ENCODE peak calls at places on chromosomes 11 and 22, in ten cellular contexts. One of them, this sample, is unnamed.

GRCh38 chr11:128621491-128622136 is 34.3 kb upstream of the ETS1 start:
- DNase-seq in activated CD4-positive, alpha-beta T cell treated with anti-CD3 and anti-CD28 coated beads for 4 hours: no peak
- DNase-seq in MM.1S: no peak
- DNase-seq in NCI-H1436: no peak
- DNase-seq in neuronal stem cell: no peak
- DNase-seq in kidney tubule cell: peak
- DNase-seq in frontal cortex: no peak
- DNase-seq in nucleus accumbens: no peak
- DNase-seq in EH: peak
- DNase-seq in hepatic stellate cell: peak
- DNase-seq in this sample: no peak

GRCh38 chr11:11243790-11244469 is 109.1 kb downstream of the CSNK2A3 start:
- DNase-seq in frontal cortex: no peak
- DNase-seq in neuronal stem cell: peak
- DNase-seq in nucleus accumbens: no peak
- DNase-seq in NCI-H1436: peak
- DNase-seq in EH: peak
- DNase-seq in kidney tubule cell: peak
- DNase-seq in hepatic stellate cell: no peak
- DNase-seq in MM.1S: no peak
- DNase-seq in activated CD4-positive, alpha-beta T cell treated with anti-CD3 and anti-CD28 coated beads for 4 hours: peak
- DNase-seq in this sample: no peak

GRCh38 chr22:50731811-50732624 is 6.0 kb upstream of the ACR start:
- DNase-seq in nucleus accumbens: peak
- DNase-seq in NCI-H1436: peak
- DNase-seq in frontal cortex: peak
- DNase-seq in hepatic stellate cell: peak
- DNase-seq in neuronal stem cell: no peak
- DNase-seq in kidney tubule cell: peak
- DNase-seq in activated CD4-positive, alpha-beta T cell treated with anti-CD3 and anti-CD28 coated beads for 4 hours: peak
- DNase-seq in EH: peak
- DNase-seq in MM.1S: peak
- DNase-seq in this sample: peak

GRCh38 chr11:65316979-65317786 is 2.5 kb downstream of the CDC42EP2 start:
- DNase-seq in NCI-H1436: no peak
- DNase-seq in nucleus accumbens: no peak
- DNase-seq in frontal cortex: no peak
- DNase-seq in EH: peak
- DNase-seq in kidney tubule cell: peak
- DNase-seq in neuronal stem cell: no peak
- DNase-seq in hepatic stellate cell: no peak
- DNase-seq in MM.1S: no peak
- DNase-seq in activated CD4-positive, alpha-beta T cell treated with anti-CD3 and anti-CD28 coated beads for 4 hours: no peak
- DNase-seq in this sample: peak

GRCh38 chr11:102580185-102580951 is 44.8 kb downstream of the MMP20 start:
- DNase-seq in NCI-H1436: no peak
- DNase-seq in kidney tubule cell: peak
- DNase-seq in MM.1S: no peak
- DNase-seq in frontal cortex: no peak
- DNase-seq in hepatic stellate cell: no peak
- DNase-seq in neuronal stem cell: no peak
- DNase-seq in nucleus accumbens: no peak
- DNase-seq in EH: no peak
- DNase-seq in activated CD4-positive, alpha-beta T cell treated with anti-CD3 and anti-CD28 coated beads for 4 hours: no peak
- DNase-seq in this sample: no peak

GRCh38 chr22:30890689-30891442 is 77.7 kb downstream of the MORC2 start:
- DNase-seq in neuronal stem cell: peak
- DNase-seq in frontal cortex: no peak
- DNase-seq in MM.1S: peak
- DNase-seq in kidney tubule cell: peak
- DNase-seq in EH: peak
- DNase-seq in hepatic stellate cell: peak
- DNase-seq in nucleus accumbens: no peak
- DNase-seq in NCI-H1436: no peak
- DNase-seq in activated CD4-positive, alpha-beta T cell treated with anti-CD3 and anti-CD28 coated beads for 4 hours: peak
- DNase-seq in this sample: no peak

GRCh38 chr11:68780829-68781228 is 29.5 kb upstream of the TESMIN start:
- DNase-seq in nucleus accumbens: no peak
- DNase-seq in activated CD4-positive, alpha-beta T cell treated with anti-CD3 and anti-CD28 coated beads for 4 hours: no peak
- DNase-seq in NCI-H1436: no peak
- DNase-seq in neuronal stem cell: no peak
- DNase-seq in MM.1S: no peak
- DNase-seq in EH: peak
- DNase-seq in kidney tubule cell: no peak
- DNase-seq in frontal cortex: no peak
- DNase-seq in hepatic stellate cell: no peak
- DNase-seq in this sample: no peak

GRCh38 chr11:118290923-118291322 is 13.6 kb upstream of the CD3E start:
- DNase-seq in hepatic stellate cell: no peak
- DNase-seq in nucleus accumbens: no peak
- DNase-seq in NCI-H1436: no peak
- DNase-seq in MM.1S: no peak
- DNase-seq in neuronal stem cell: no peak
- DNase-seq in frontal cortex: no peak
- DNase-seq in activated CD4-positive, alpha-beta T cell treated with anti-CD3 and anti-CD28 coated beads for 4 hours: peak
- DNase-seq in EH: no peak
- DNase-seq in kidney tubule cell: peak
- DNase-seq in this sample: no peak

GRCh38 chr22:42635531-42635930 is 4.9 kb downstream of the ATP5MGL start:
- DNase-seq in hepatic stellate cell: peak
- DNase-seq in frontal cortex: no peak
- DNase-seq in kidney tubule cell: peak
- DNase-seq in nucleus accumbens: no peak
- DNase-seq in activated CD4-positive, alpha-beta T cell treated with anti-CD3 and anti-CD28 coated beads for 4 hours: no peak
- DNase-seq in neuronal stem cell: no peak
- DNase-seq in NCI-H1436: no peak
- DNase-seq in MM.1S: no peak
- DNase-seq in EH: peak
- DNase-seq in this sample: no peak

GRCh38 chr11:7019500-7020182 is 505 bp downstream of the ZNF214 start:
- DNase-seq in kidney tubule cell: peak
- DNase-seq in activated CD4-positive, alpha-beta T cell treated with anti-CD3 and anti-CD28 coated beads for 4 hours: no peak
- DNase-seq in MM.1S: no peak
- DNase-seq in nucleus accumbens: no peak
- DNase-seq in neuronal stem cell: no peak
- DNase-seq in EH: no peak
- DNase-seq in hepatic stellate cell: peak
- DNase-seq in NCI-H1436: no peak
- DNase-seq in frontal cortex: no peak
- DNase-seq in this sample: no peak

GRCh38 chr22:29050457-29050856 is 11.2 kb downstream of the C22orf31 start:
- DNase-seq in nucleus accumbens: no peak
- DNase-seq in neuronal stem cell: no peak
- DNase-seq in hepatic stellate cell: no peak
- DNase-seq in activated CD4-positive, alpha-beta T cell treated with anti-CD3 and anti-CD28 coated beads for 4 hours: no peak
- DNase-seq in kidney tubule cell: no peak
- DNase-seq in MM.1S: no peak
- DNase-seq in EH: no peak
- DNase-seq in frontal cortex: no peak
- DNase-seq in NCI-H1436: no peak
- DNase-seq in this sample: no peak

GRCh38 chr11:78038697-78039313 is 15.7 kb upstream of the KCTD14 start:
- DNase-seq in neuronal stem cell: no peak
- DNase-seq in frontal cortex: no peak
- DNase-seq in nucleus accumbens: no peak
- DNase-seq in activated CD4-positive, alpha-beta T cell treated with anti-CD3 and anti-CD28 coated beads for 4 hours: no peak
- DNase-seq in MM.1S: no peak
- DNase-seq in NCI-H1436: no peak
- DNase-seq in EH: peak
- DNase-seq in kidney tubule cell: peak
- DNase-seq in hepatic stellate cell: no peak
- DNase-seq in this sample: no peak

GRCh38 chr11:128544625-128545024 is 42.7 kb downstream of the ETS1 start:
- DNase-seq in nucleus accumbens: no peak
- DNase-seq in neuronal stem cell: no peak
- DNase-seq in EH: peak
- DNase-seq in activated CD4-positive, alpha-beta T cell treated with anti-CD3 and anti-CD28 coated beads for 4 hours: no peak
- DNase-seq in NCI-H1436: no peak
- DNase-seq in frontal cortex: no peak
- DNase-seq in hepatic stellate cell: no peak
- DNase-seq in MM.1S: no peak
- DNase-seq in kidney tubule cell: no peak
- DNase-seq in this sample: no peak